ENCODE peak calls at places on chromosomes 13 and 19, in eight cellular contexts. N, B, V, W, C, O, U and R are unnamed samples.

GRCh38 chr13:31172001-31172400 is 10.3 kb upstream of the HSPH1 start:
- DNase-seq in N (no peak), B (no peak), V (no peak), W (no peak), C (no peak), O (no peak), U (peak; percentile 59), R (no peak)

GRCh38 chr13:113805431-113806103 is 46.5 kb downstream of the TMEM255B start:
- DNase-seq in N (no peak), B (no peak), V (no peak), W (peak; percentile 36), C (no peak), O (no peak), U (no peak), R (no peak)

GRCh38 chr19:2755448-2755705 is 15.6 kb upstream of the SLC39A3 start:
- DNase-seq in N (no peak), B (no peak), V (no peak), W (no peak), C (no peak), O (no peak), U (no peak), R (no peak)

GRCh38 chr13:20431080-20431479 is 94.6 kb downstream of the CRYL1 start:
- DNase-seq in N (no peak), B (no peak), V (no peak), W (no peak), C (no peak), O (no peak), U (no peak), R (no peak)

GRCh38 chr19:4369888-4370260 is 26.5 kb downstream of the MPND start:
- DNase-seq in N (no peak), B (peak; percentile 80), V (no peak), W (peak; percentile 71), C (peak; percentile 54), O (peak; percentile 76), U (peak; percentile 56), R (peak; percentile 74)

GRCh38 chr19:19356901-19357566 is 36.4 kb downstream of the MAU2 start:
- DNase-seq in N (no peak), B (no peak), V (no peak), W (no peak), C (no peak), O (no peak), U (no peak), R (no peak)

GRCh38 chr13:79777504-79777903 is 296.5 kb downstream of the NDFIP2 start:
- DNase-seq in N (no peak), B (no peak), V (no peak), W (no peak), C (no peak), O (no peak), U (no peak), R (no peak)

GRCh38 chr13:42272115-42272756 is at the start of gene AKAP11:
- DNase-seq in N (peak; percentile 57), B (peak; percentile 45), V (peak; percentile 73), W (peak; percentile 70), C (peak; percentile 58), O (peak; percentile 51), U (peak; percentile 66), R (peak; percentile 72)

GRCh38 chr19:33039108-33039599 is 25.5 kb downstream of the RHPN2 start:
- DNase-seq in N (no peak), B (no peak), V (no peak), W (no peak), C (peak; percentile 88), O (no peak), U (no peak), R (no peak)

GRCh38 chr13:59533561-59534337 is 630.0 kb downstream of the DIAPH3 start:
- DNase-seq in N (no peak), B (no peak), V (no peak), W (no peak), C (no peak), O (no peak), U (peak; percentile 75), R (no peak)

GRCh38 chr13:109093988-109094387 is 464.6 kb downstream of the MYO16 start:
- DNase-seq in N (no peak), B (no peak), V (no peak), W (no peak), C (no peak), O (no peak), U (no peak), R (no peak)

GRCh38 chr19:30003862-30004261 is 61.8 kb downstream of the URI1 start:
- DNase-seq in N (no peak), B (no peak), V (no peak), W (no peak), C (no peak), O (no peak), U (no peak), R (no peak)

GRCh38 chr19:17041994-17042393 is 15.4 kb upstream of the CPAMD8 start:
- DNase-seq in N (peak; percentile 46), B (no peak), V (no peak), W (no peak), C (no peak), O (peak; percentile 24), U (peak; percentile 12), R (no peak)

DNA sequence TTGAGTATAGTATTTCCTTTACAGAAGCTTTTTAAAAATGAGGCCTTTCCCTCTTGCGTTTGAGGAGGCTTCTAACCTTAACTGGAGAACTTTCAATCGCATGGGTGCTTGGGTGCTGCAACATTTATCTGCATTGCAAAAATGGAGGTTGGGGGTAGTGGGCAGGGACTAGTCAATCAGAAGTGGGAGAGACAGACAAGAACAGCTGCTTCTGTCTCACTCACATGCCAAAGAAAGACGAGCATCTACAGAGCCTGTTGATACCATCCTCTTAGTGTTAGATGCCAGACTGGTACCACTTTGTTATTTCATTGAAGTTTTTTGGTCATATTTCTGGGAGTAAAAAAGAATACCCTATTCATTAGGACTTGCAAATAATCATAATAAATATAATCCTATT is 1292.2 kb downstream of the UQCRFS1 start:
- DNase-seq in N (no peak), B (no peak), V (no peak), W (no peak), C (no peak), O (no peak), U (no peak), R (no peak)
- H3K4me1 ChIP-seq in N (no peaks in the 10 kb centered on the region), B (no peaks in the 10 kb centered on the region), V (no peaks in the 10 kb centered on the region), W (no peaks in the 10 kb centered on the region), C (no peaks in the 10 kb centered on the region), O (no peaks in the 10 kb centered on the region), U (no peaks in the 10 kb centered on the region), R (no peaks in the 10 kb centered on the region)

GRCh38 chr19:23345838-23346237 is 49.4 kb downstream of the ZNF91 start:
- DNase-seq in N (no peak), B (no peak), V (no peak), W (no peak), C (no peak), O (no peak), U (no peak), R (no peak)
- H3K27ac ChIP-seq in N (no peak overlapping the region), B (no peak overlapping the region), V (no peak overlapping the region), W (no peak overlapping the region), C (no peak overlapping the region), O (no peak overlapping the region), U (no peak overlapping the region), R (no peak overlapping the region)

GRCh38 chr19:22528956-22529355 is 105.2 kb upstream of the ZNF492 start:
- DNase-seq in N (no peak), B (no peak), V (no peak), W (no peak), C (no peak), O (no peak), U (no peak), R (no peak)
- H3K9me3 ChIP-seq in N (no peaks in the 10 kb centered on the region), B (peaks cover 85% of the 10 kb centered on the region), V (peaks cover 4% of the 10 kb centered on the region), W (no peaks in the 10 kb centered on the region), C (no peaks in the 10 kb centered on the region), O (no peaks in the 10 kb centered on the region), U (no peaks in the 10 kb centered on the region), R (no peaks in the 10 kb centered on the region)

GRCh38 chr19:1168562-1168873 is 5.5 kb downstream of the SBNO2 start:
- DNase-seq in N (no peak), B (no peak), V (no peak), W (no peak), C (no peak), O (no peak), U (no peak), R (no peak)
- H3K4me1 ChIP-seq in N (peaks cover 2% of the 10 kb centered on the region), B (peaks cover 48% of the 10 kb centered on the region), V (peaks cover 19% of the 10 kb centered on the region), W (no peaks in the 10 kb centered on the region), C (no peaks in the 10 kb centered on the region), O (peaks cover 29% of the 10 kb centered on the region), U (peaks cover 27% of the 10 kb centered on the region), R (peaks cover 75% of the 10 kb centered on the region)

DNA sequence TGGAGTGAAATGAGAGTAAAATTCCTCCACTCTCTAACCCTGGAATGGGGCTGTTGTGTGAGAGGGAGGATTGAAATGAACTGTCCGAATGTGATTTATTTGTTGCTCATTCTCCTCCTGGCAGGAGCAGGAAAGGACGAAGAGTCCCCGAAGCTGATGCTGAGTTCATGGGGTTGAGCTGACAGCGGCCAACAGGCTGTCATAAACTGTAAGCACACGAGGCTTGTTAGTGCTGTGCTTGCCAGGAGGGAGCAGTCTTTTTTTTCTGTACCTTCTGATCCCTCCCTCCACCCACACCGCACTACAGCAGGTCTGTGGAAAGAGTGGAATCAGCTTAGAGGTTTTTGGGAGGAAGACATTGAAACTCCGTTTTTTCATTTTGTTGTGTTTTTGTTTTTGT is 33.0 kb upstream of the ZNF331 start:
- DNase-seq in N (no peak), B (no peak), V (peak; percentile 61), W (no peak), C (no peak), O (no peak), U (no peak), R (no peak)
- H3K27ac ChIP-seq in N (peak overlapping the region; percentile 52), B (no peak overlapping the region), V (peak overlapping the region; percentile 94), W (no peak overlapping the region), C (no peak overlapping the region), O (peak overlapping the region; percentile 9), U (no peak overlapping the region), R (peak overlapping the region; percentile 72)

GRCh38 chr19:21587117-21587461 is 81.7 kb downstream of the ZNF429 start:
- DNase-seq in N (no peak), B (no peak), V (no peak), W (no peak), C (no peak), O (no peak), U (no peak), R (no peak)
- H3K9me3 ChIP-seq in N (peaks cover 8% of the 10 kb centered on the region), B (peaks cover 46% of the 10 kb centered on the region), V (peaks cover 4% of the 10 kb centered on the region), W (peaks cover 3% of the 10 kb centered on the region), C (no peaks in the 10 kb centered on the region), O (no peaks in the 10 kb centered on the region), U (no peaks in the 10 kb centered on the region), R (no peaks in the 10 kb centered on the region)